ENCODE peak calls at places on chromosomes 1 and 21, in four cellular contexts. H is stimulated activated CD4-positive, alpha-beta T cell treated with anti-CD3 and anti-CD28 coated beads, Interleukin-15, amount 100 ng/mL, for 1 hour; J is activated CD4-positive, alpha-beta T cell treated with anti-CD3 and anti-CD28 coated beads for 48 hours; K is GM12892. T is an unnamed sample.

GRCh38 chr1:230815277-230815676 is 53.0 kb downstream of the C1orf198 start:
- DNase-seq in H (no peak), K (no peak), J (no peak), T (no peak)

GRCh38 chr1:26184883-26185282 is 5.5 kb upstream of the CATSPER4 start:
- DNase-seq in J (no peak), K (no peak), H (no peak), T (no peak)

GRCh38 chr1:147211577-147211976 is 13.6 kb downstream of the FMO5 start:
- DNase-seq in H (no peak), K (no peak), J (no peak), T (no peak)

GRCh38 chr1:172758242-172758641 is 99.3 kb downstream of the FASLG start:
- DNase-seq in J (no peak), K (no peak), H (no peak), T (no peak)

GRCh38 chr1:236275586-236275985 is 6.2 kb downstream of the ERO1B start:
- DNase-seq in J (no peak), K (no peak), H (no peak), T (no peak)

GRCh38 chr1:116105996-116106395 is 5.2 kb upstream of the MAB21L3 start:
- DNase-seq in K (no peak), H (no peak), J (no peak), T (no peak)

GRCh38 chr1:228463009-228463558 is 24.1 kb upstream of the RNF187 start:
- DNase-seq in H (no peak), K (no peak), J (no peak), T (no peak)

GRCh38 chr1:5717031-5717682 is 275.1 kb downstream of the NPHP4 start:
- DNase-seq in J (no peak), H (no peak), K (no peak), T (no peak)

GRCh38 chr1:214331827-214332423 is 51.0 kb downstream of the SMYD2 start:
- DNase-seq in J (peak), H (peak), K (peak), T (peak)

GRCh38 chr21:44582980-44583799 is 2.8 kb upstream of the KRTAP10-5 start:
- DNase-seq in K (no peak), J (no peak), H (no peak), T (no peak)

GRCh38 chr1:153783233-153784190 is 8.3 kb downstream of the SLC27A3 start:
- DNase-seq in J (peak), K (peak), H (peak), T (peak)

GRCh38 chr1:46519209-46519608 is 29.6 kb downstream of the DMBX1 start:
- DNase-seq in J (no peak), K (no peak), H (no peak), T (no peak)

GRCh38 chr1:177223359-177223758 is 52.6 kb downstream of the BRINP2 start:
- DNase-seq in J (no peak), H (no peak), K (no peak), T (no peak)

GRCh38 chr1:162753001-162753658 is 37.4 kb upstream of the HSD17B7 start:
- DNase-seq in J (no peak), H (no peak), K (no peak), T (no peak)

GRCh38 chr1:176033879-176034278 is 173.2 kb downstream of the COP1 start:
- DNase-seq in H (no peak), K (no peak), J (no peak), T (no peak)

GRCh38 chr21:41985662-41986416 is 24.3 kb downstream of the ZBTB21 start:
- DNase-seq in H (no peak), K (no peak), J (no peak), T (no peak)

GRCh38 chr1:236064674-236065508 is at the start of gene NID1:
- DNase-seq in J (peak), H (no peak), K (peak), T (peak)

GRCh38 chr1:65147424-65148177 is 402 bp upstream of the AK4 start:
- DNase-seq in H (no peak), J (peak), K (peak), T (peak)

GRCh38 chr1:197437891-197438853 is 170.1 kb downstream of the CRB1 start:
- DNase-seq in K (no peak), J (no peak), H (no peak), T (peak)

GRCh38 chr1:98355656-98356384 is 305.7 kb upstream of the SNX7 start:
- DNase-seq in H (no peak), K (no peak), J (no peak), T (no peak)

GRCh38 chr1:8004803-8005573 is 21.1 kb downstream of the ERRFI1 start:
- DNase-seq in H (no peak), J (no peak), K (no peak), T (peak)

GRCh38 chr1:201605385-201605747 is 66.4 kb downstream of the NAV1 start:
- DNase-seq in K (no peak), H (no peak), J (no peak), T (no peak)

GRCh38 chr1:56788588-56788987 is 30.6 kb downstream of the FYB2 start:
- DNase-seq in J (no peak), K (no peak), H (no peak), T (no peak)

T was measured in erythroblast.